ENCODE peak calls at places on chromosomes 7 and 10, in four cellular contexts. W, S, I and V are unnamed samples. For H3K4me1, the result is how much of the 10 kb centered on the place peaks cover.

GRCh38 chr7:34165927-34166550 is 260.7 kb downstream of the BMPER start:
- DNase-seq in W (peak), S (peak), I (peak), V (no peak)

GRCh38 chr10:11787374-11787773 is 35.8 kb upstream of the PROSER2 start:
- DNase-seq in W (no peak), S (no peak), I (no peak), V (no peak)

GRCh38 chr10:63605568-63605967 is 84.4 kb downstream of the REEP3 start:
- DNase-seq in W (no peak), S (no peak), I (no peak), V (no peak)

GRCh38 chr10:37619336-37619735 is 238.1 kb downstream of the ZNF248 start:
- DNase-seq in W (no peak), S (no peak), I (no peak), V (no peak)

GRCh38 chr10:93993414-93993781 is 333 bp upstream of the PLCE1 start:
- DNase-seq in W (no peak), S (no peak), I (no peak), V (no peak)

GRCh38 chr10:114096864-114097263 is 53.2 kb downstream of the ADRB1 start:
- DNase-seq in W (no peak), S (no peak), I (no peak), V (no peak)

GRCh38 chr10:131267814-131268095 is 43.8 kb downstream of the TCERG1L start:
- DNase-seq in W (no peak), S (no peak), I (no peak), V (no peak)

GRCh38 chr10:60816624-60817023 is 38.3 kb downstream of the CDK1 start:
- DNase-seq in W (peak), S (peak), I (peak), V (peak)

GRCh38 chr10:87053577-87054181 is 33.6 kb downstream of the FAM25A start:
- DNase-seq in W (no peak), S (no peak), I (no peak), V (no peak)

GRCh38 chr10:108410231-108410630 is 1245.7 kb upstream of the SORCS1 start:
- DNase-seq in W (no peak), S (no peak), I (no peak), V (no peak)

GRCh38 chr10:117728087-117728486 is 185.5 kb downstream of the EMX2 start:
- DNase-seq in W (no peak), S (no peak), I (no peak), V (no peak)
- TF ChIP-seq CTCF in W (no peak), S (no peak), I (no peak), V (no peak)

DNA sequence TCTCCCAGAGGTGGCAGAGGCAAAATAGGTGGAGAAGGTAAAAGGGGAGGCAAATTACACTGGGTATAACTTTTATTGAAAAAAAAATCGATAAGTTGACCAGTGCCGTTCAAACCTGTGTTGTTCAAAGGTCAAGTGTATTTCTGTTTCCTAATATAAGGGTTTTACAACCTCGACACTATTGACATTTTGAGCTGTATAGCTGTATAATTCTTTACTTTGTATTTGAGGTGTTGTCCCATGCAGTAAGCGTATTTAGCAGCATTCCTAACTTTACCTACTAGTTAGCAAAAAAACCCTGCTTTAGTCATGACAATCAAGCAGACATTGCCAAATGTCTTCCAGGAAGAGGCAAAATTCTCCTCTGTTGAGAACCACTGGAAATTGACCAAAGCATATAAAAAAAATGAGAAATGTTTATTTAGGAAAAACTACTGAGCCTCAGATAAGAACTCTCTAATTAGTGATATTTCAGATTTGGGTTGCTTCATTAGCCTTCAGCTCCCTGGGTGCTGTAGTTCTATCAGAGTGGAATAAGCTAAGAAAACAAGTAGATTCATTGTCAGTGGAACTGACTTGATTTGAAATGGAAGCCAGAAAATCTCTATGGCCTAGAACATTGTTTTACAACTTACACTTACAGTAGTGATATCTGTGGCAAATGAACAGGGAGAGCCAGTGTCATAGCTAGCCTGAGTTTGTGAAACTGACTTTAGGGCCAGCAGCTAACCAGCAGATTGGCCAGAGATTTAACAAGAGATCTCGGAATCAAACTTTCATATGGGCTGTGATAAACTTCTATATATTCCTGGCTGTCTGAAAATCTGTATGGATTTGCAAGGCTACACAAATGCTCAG is 331.6 kb downstream of the DGKB start:
- DNase-seq in W (no peak), S (no peak), I (no peak), V (no peak)
- H3K4me1 ChIP-seq in W (under half), S (under half), I (under half), V (under half)

GRCh38 chr7:100208911-100209408 is 10.8 kb upstream of the PVRIG start:
- DNase-seq in W (no peak), S (no peak), I (no peak), V (no peak)

GRCh38 chr7:100210803-100211202 is 8.9 kb upstream of the PVRIG start:
- DNase-seq in W (no peak), S (no peak), I (no peak), V (no peak)

GRCh38 chr7:100212631-100213286 is 7.0 kb upstream of the PVRIG start:
- DNase-seq in W (no peak), S (no peak), I (no peak), V (no peak)

GRCh38 chr7:100211342-100211780 is 8.4 kb upstream of the PVRIG start:
- DNase-seq in W (no peak), S (no peak), I (no peak), V (no peak)

GRCh38 chr7:100209493-100209892 is 10.3 kb upstream of the PVRIG start:
- DNase-seq in W (no peak), S (no peak), I (no peak), V (no peak)
- H3K4me3 ChIP-seq in W (no peak), S (no peak), I (no peak), V (no peak)

GRCh38 chr7:27662490-27663205 is at the start of gene HIBADH:
- DNase-seq in W (peak), S (peak), I (peak), V (peak)
- TF ChIP-seq CTCF in W (no peak), S (no peak), I (peak), V (peak)